ENCODE peak calls at places on chromosomes 6 and 20, in six cellular contexts. D, B, Z, X, N and O are unnamed samples.
A peak's percentile ranks its signal among the peaks of the same experiment; 100 is the strongest.

GRCh38 chr20:10609276-10609675 is 64.5 kb downstream of the JAG1 start:
- DNase-seq in D (no peak), B (no peak), Z (no peak), X (no peak), N (no peak), O (no peak)

GRCh38 chr6:38974389-38975133 is 74.0 kb upstream of the GLP1R start:
- DNase-seq in D (no peak), B (no peak), Z (no peak), X (no peak), N (no peak), O (no peak)

GRCh38 chr6:7568021-7568420 is 22.0 kb upstream of the SNRNP48 start:
- DNase-seq in D (no peak), B (no peak), Z (no peak), X (no peak), N (no peak), O (no peak)

GRCh38 chr6:155327326-155328073 is 13.2 kb upstream of the TFB1M start:
- DNase-seq in D (peak; percentile 82), B (peak; percentile 76), Z (peak; percentile 38), X (peak; percentile 58), N (peak; percentile 55), O (no peak)

GRCh38 chr6:107489636-107490567 is at the start of gene SOBP:
- DNase-seq in D (peak; percentile 83), B (peak; percentile 91), Z (no peak), X (no peak), N (no peak), O (no peak)

GRCh38 chr20:13099676-13100075 is 90.9 kb downstream of the SPTLC3 start:
- DNase-seq in D (no peak), B (no peak), Z (no peak), X (no peak), N (no peak), O (no peak)

GRCh38 chr20:346640-347316 is at the start of gene NRSN2:
- DNase-seq in D (peak; percentile 86), B (no peak), Z (no peak), X (no peak), N (no peak), O (no peak)

GRCh38 chr6:162343196-162343901 is 384.2 kb downstream of the PRKN start:
- DNase-seq in D (no peak), B (no peak), Z (no peak), X (no peak), N (peak; percentile 4), O (no peak)

GRCh38 chr6:13813011-13813410 is 1.3 kb downstream of the MCUR1 start:
- DNase-seq in D (no peak), B (no peak), Z (no peak), X (no peak), N (no peak), O (no peak)

GRCh38 chr6:96923871-96924493 is 546 bp upstream of the KLHL32 start:
- DNase-seq in D (peak; percentile 93), B (no peak), Z (no peak), X (no peak), N (no peak), O (no peak)

GRCh38 chr6:45933855-45934254 is 81.8 kb downstream of the CLIC5 start:
- DNase-seq in D (no peak), B (no peak), Z (no peak), X (peak; percentile 87), N (no peak), O (no peak)

GRCh38 chr6:168088161-168089106 is 9.4 kb upstream of the FRMD1 start:
- DNase-seq in D (peak; percentile 80), B (no peak), Z (peak; percentile 0), X (peak; percentile 32), N (no peak), O (peak; percentile 48)

GRCh38 chr20:10594286-10594868 is 79.4 kb downstream of the JAG1 start:
- DNase-seq in D (no peak), B (no peak), Z (no peak), X (peak; percentile 51), N (no peak), O (no peak)

GRCh38 chr20:53827996-53828672 is 234.5 kb upstream of the ZNF217 start:
- DNase-seq in D (no peak), B (no peak), Z (peak; percentile 98), X (peak; percentile 95), N (peak; percentile 12), O (peak; percentile 95)

GRCh38 chr6:12490904-12491571 is 200.9 kb downstream of the EDN1 start:
- DNase-seq in D (no peak), B (no peak), Z (peak; percentile 72), X (peak; percentile 79), N (no peak), O (peak; percentile 56)

GRCh38 chr6:25133479-25133878 is 145.7 kb upstream of the CARMIL1 start:
- DNase-seq in D (no peak), B (no peak), Z (no peak), X (no peak), N (no peak), O (no peak)

GRCh38 chr6:25137497-25137896 is 141.7 kb upstream of the CARMIL1 start:
- DNase-seq in D (no peak), B (peak; percentile 11), Z (no peak), X (no peak), N (no peak), O (no peak)

GRCh38 chr6:25138024-25138696 is 141.0 kb upstream of the CARMIL1 start:
- DNase-seq in D (no peak), B (peak; percentile 75), Z (peak; percentile 71), X (no peak), N (no peak), O (no peak)

GRCh38 chr6:25138697-25139051 is 140.5 kb upstream of the CARMIL1 start:
- DNase-seq in D (no peak), B (peak; percentile 31), Z (no peak), X (peak; percentile 11), N (no peak), O (no peak)

DNA sequence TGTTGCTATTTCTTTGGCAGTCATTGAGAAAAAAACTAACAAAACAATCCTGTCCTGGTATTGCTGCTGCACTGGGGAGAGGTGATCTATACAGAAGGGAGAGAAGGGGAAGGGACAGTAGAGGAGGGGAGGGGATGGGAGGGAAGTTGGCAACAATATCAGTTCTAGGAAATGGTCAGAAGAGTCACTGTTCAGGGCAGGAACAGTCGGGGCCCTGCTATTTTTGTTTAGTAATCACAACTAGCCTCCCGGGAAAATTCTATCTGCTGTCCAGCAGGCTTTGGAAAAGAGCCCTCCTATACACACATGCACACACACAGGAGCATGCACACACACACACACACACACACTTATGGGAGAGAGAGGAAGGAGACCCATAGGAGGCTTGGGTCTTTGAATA is 142.3 kb upstream of the CARMIL1 start:
- DNase-seq in D (no peak), B (no peak), Z (no peak), X (no peak), N (no peak), O (no peak)
- H3K4me3 ChIP-seq in D (no peak overlapping the region), B (no peak overlapping the region), Z (no peak overlapping the region), X (no peak overlapping the region), N (no peak overlapping the region), O (no peak overlapping the region)

DNA sequence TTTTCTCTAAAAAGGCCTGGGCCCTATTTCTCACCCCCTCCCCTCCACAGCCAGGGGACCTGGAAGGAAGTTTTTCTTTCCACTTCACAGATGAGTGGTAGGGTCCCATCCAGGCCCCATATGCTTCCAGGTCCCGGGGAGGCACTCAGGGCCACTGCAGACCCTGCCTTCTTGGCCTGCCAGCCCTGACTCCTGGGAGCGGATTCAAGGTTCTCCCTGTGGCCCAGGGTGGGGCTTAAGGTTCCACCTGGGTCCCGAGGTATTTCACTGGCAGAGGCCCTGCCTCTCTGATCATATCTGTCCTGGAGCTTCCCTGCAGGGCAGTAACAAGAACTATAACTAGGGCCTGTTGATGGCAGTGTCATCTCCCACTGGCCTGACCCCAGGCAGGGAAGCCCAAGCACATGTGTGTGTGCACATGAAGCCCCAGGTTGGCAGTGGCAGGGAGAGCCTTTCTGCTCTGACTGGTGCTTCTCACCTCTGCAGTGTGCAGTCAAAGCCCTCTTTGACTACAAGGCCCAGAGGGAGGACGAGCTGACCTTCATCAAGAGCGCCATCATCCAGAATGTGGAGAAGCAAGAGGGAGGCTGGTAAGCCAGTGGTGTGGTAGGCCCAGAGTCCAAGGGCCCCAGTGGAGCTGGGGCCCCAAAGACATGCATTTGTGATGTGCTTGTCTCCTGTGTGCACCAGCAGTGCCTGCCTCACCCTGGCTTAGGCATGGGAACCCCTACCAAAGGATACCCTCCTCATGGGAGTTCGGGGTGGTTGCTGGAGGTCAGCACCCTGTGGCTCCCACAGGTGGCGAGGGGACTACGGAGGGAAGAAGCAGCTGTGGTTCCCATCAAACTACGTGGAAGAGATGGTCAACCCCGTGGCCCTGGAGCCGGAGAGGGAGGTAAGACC is 31.2 kb downstream of the PLCG1 start:
- DNase-seq in D (no peak), B (no peak), Z (no peak), X (no peak), N (no peak), O (no peak)
- TF ChIP-seq CTCF in D (no peak), B (no peak), Z (no peak), X (no peak), N (no peak), O (no peak)

DNA sequence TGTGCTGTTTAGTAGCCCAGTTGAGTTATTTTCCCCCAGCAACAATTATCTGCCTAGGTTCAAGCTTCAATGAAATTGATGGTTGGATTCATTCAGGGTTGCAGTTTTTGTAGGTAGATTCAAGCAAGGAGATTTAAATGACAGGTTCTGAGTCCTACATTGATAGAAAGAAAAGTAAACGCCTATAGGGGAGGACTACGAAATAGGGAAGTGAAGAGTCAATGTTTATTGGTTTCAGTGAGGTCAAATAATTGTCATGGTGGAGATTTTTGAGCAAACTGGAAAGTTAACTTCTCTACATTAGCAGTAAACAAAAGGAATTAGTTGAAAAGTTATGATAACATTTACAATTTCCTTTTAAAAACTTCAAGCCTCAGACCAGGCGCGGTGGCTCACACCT is 734 bp upstream of the WFDC13 start:
- DNase-seq in D (no peak), B (no peak), Z (no peak), X (no peak), N (no peak), O (no peak)
- H3K4me3 ChIP-seq in D (no peak overlapping the region), B (no peak overlapping the region), Z (no peak overlapping the region), X (no peak overlapping the region), N (no peak overlapping the region), O (no peak overlapping the region)

GRCh38 chr6:160532315-160532714 is 131.8 kb downstream of the LPA start:
- DNase-seq in D (no peak), B (no peak), Z (no peak), X (no peak), N (no peak), O (no peak)

GRCh38 chr6:160535270-160535669 is 128.8 kb downstream of the LPA start:
- DNase-seq in D (no peak), B (no peak), Z (no peak), X (no peak), N (no peak), O (no peak)

DNA sequence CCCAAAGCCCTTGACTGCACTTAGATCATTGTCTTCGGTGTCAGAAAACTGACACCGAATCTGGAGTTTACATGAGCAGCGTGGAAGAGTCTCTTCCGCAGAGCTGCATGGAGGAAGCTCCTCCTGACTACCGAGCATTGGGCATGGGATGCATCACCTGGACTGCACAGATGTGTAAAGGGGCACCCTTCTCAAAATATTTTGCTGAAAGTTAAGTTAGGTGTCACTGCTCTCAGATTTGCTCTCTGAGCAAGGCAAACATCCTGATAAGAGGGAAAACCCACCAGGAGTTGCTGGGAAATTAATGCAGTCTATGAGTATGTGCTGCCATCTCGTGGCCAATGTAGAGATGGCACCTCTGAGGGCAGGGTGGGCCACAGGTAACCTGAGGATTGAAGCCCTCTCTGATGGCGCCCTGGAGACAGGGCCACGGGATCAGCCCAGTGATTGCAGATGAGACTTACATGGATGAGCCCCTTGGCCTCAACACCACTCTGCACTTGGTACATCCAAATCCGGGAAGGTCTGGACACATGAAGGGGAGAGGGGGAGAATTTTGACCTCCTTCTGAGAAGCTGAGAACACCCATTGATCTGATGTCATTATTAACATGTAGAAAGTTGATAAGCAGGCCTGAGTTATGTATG is 129.9 kb downstream of the LPA start:
- DNase-seq in D (peak; percentile 95), B (peak; percentile 37), Z (no peak), X (peak; percentile 26), N (peak; percentile 18), O (no peak)
- TF ChIP-seq CTCF in D (peak; percentile 96), B (peak; percentile 89), Z (peak; percentile 85), X (peak; percentile 93), N (peak; percentile 91), O (peak; percentile 81)